ENCODE peak calls at places on chromosomes 6 and 20, in six cellular contexts. One of them, this sample, is unnamed.

GRCh38 chr6:43669922-43670622 is 17.5 kb downstream of the MRPS18A start:
- DNase-seq in NCI-H1417: no peak
- DNase-seq in ovary: no peak
- DNase-seq in lower lobe of right lung: no peak
- DNase-seq in CD8-positive, alpha-beta memory T cell: no peak
- DNase-seq in fibroblast of mammary gland: peak
- DNase-seq in this sample: no peak

GRCh38 chr6:42212442-42212841 is 5.2 kb downstream of the MRPS10 start:
- DNase-seq in NCI-H1417: no peak
- DNase-seq in ovary: no peak
- DNase-seq in lower lobe of right lung: no peak
- DNase-seq in CD8-positive, alpha-beta memory T cell: no peak
- DNase-seq in fibroblast of mammary gland: no peak
- DNase-seq in this sample: no peak

GRCh38 chr6:125193208-125193607 is 39.6 kb downstream of the TPD52L1 start:
- DNase-seq in NCI-H1417: no peak
- DNase-seq in ovary: no peak
- DNase-seq in lower lobe of right lung: no peak
- DNase-seq in CD8-positive, alpha-beta memory T cell: no peak
- DNase-seq in fibroblast of mammary gland: no peak
- DNase-seq in this sample: no peak

GRCh38 chr6:43628392-43629103 is 516 bp downstream of the GTPBP2 start:
- DNase-seq in NCI-H1417: peak
- DNase-seq in ovary: peak
- DNase-seq in lower lobe of right lung: no peak
- DNase-seq in CD8-positive, alpha-beta memory T cell: peak
- DNase-seq in fibroblast of mammary gland: peak
- DNase-seq in this sample: peak

GRCh38 chr6:49549691-49550412 is 616 bp upstream of the C6orf141 start:
- DNase-seq in NCI-H1417: no peak
- DNase-seq in ovary: no peak
- DNase-seq in lower lobe of right lung: no peak
- DNase-seq in CD8-positive, alpha-beta memory T cell: no peak
- DNase-seq in fibroblast of mammary gland: no peak
- DNase-seq in this sample: no peak

GRCh38 chr20:10647471-10647870 is 26.3 kb downstream of the JAG1 start:
- DNase-seq in NCI-H1417: no peak
- DNase-seq in ovary: no peak
- DNase-seq in lower lobe of right lung: no peak
- DNase-seq in CD8-positive, alpha-beta memory T cell: no peak
- DNase-seq in fibroblast of mammary gland: peak
- DNase-seq in this sample: no peak

GRCh38 chr20:56202493-56203077 is 45.9 kb upstream of the MC3R start:
- DNase-seq in NCI-H1417: peak
- DNase-seq in ovary: no peak
- DNase-seq in lower lobe of right lung: no peak
- DNase-seq in CD8-positive, alpha-beta memory T cell: no peak
- DNase-seq in fibroblast of mammary gland: peak
- DNase-seq in this sample: no peak

GRCh38 chr6:157110620-157111019 is 212.7 kb downstream of the TMEM242 start:
- DNase-seq in NCI-H1417: no peak
- DNase-seq in ovary: no peak
- DNase-seq in lower lobe of right lung: no peak
- DNase-seq in CD8-positive, alpha-beta memory T cell: no peak
- DNase-seq in fibroblast of mammary gland: peak
- DNase-seq in this sample: no peak

GRCh38 chr6:155485756-155486155 is 30.1 kb upstream of the NOX3 start:
- DNase-seq in NCI-H1417: no peak
- DNase-seq in ovary: no peak
- DNase-seq in lower lobe of right lung: no peak
- DNase-seq in CD8-positive, alpha-beta memory T cell: no peak
- DNase-seq in fibroblast of mammary gland: no peak
- DNase-seq in this sample: no peak

GRCh38 chr20:38050691-38051090 is 17.1 kb downstream of the RPRD1B start:
- DNase-seq in NCI-H1417: no peak
- DNase-seq in ovary: no peak
- DNase-seq in lower lobe of right lung: no peak
- DNase-seq in CD8-positive, alpha-beta memory T cell: no peak
- DNase-seq in fibroblast of mammary gland: peak
- DNase-seq in this sample: no peak

GRCh38 chr6:43713611-43714310 is 26.2 kb upstream of the MRPS18A start:
- DNase-seq in NCI-H1417: no peak
- DNase-seq in ovary: no peak
- DNase-seq in lower lobe of right lung: no peak
- DNase-seq in CD8-positive, alpha-beta memory T cell: no peak
- DNase-seq in fibroblast of mammary gland: no peak
- DNase-seq in this sample: no peak

GRCh38 chr20:13231031-13231752 is 10.1 kb downstream of the ISM1 start:
- DNase-seq in NCI-H1417: peak
- DNase-seq in ovary: no peak
- DNase-seq in lower lobe of right lung: no peak
- DNase-seq in CD8-positive, alpha-beta memory T cell: no peak
- DNase-seq in fibroblast of mammary gland: peak
- DNase-seq in this sample: no peak

GRCh38 chr6:79277109-79277508 is 42.6 kb upstream of the HMGN3 start:
- DNase-seq in NCI-H1417: no peak
- DNase-seq in ovary: no peak
- DNase-seq in lower lobe of right lung: no peak
- DNase-seq in CD8-positive, alpha-beta memory T cell: no peak
- DNase-seq in fibroblast of mammary gland: peak
- DNase-seq in this sample: no peak

GRCh38 chr6:105226598-105227291 is 46.9 kb upstream of the POPDC3 start:
- DNase-seq in NCI-H1417: no peak
- DNase-seq in ovary: no peak
- DNase-seq in lower lobe of right lung: no peak
- DNase-seq in CD8-positive, alpha-beta memory T cell: no peak
- DNase-seq in fibroblast of mammary gland: peak
- DNase-seq in this sample: no peak

GRCh38 chr20:24388828-24389325 is 80.6 kb upstream of the SYNDIG1 start:
- DNase-seq in NCI-H1417: no peak
- DNase-seq in ovary: no peak
- DNase-seq in lower lobe of right lung: no peak
- DNase-seq in CD8-positive, alpha-beta memory T cell: no peak
- DNase-seq in fibroblast of mammary gland: no peak
- DNase-seq in this sample: no peak

GRCh38 chr6:135586844-135587243 is 89.3 kb upstream of the AHI1 start:
- DNase-seq in NCI-H1417: peak
- DNase-seq in ovary: no peak
- DNase-seq in lower lobe of right lung: peak
- DNase-seq in CD8-positive, alpha-beta memory T cell: no peak
- DNase-seq in fibroblast of mammary gland: no peak
- DNase-seq in this sample: no peak

GRCh38 chr6:73236147-73236750 is 11.0 kb upstream of the KHDC1L start:
- DNase-seq in NCI-H1417: no peak
- DNase-seq in ovary: no peak
- DNase-seq in lower lobe of right lung: no peak
- DNase-seq in CD8-positive, alpha-beta memory T cell: no peak
- DNase-seq in fibroblast of mammary gland: peak
- DNase-seq in this sample: no peak

GRCh38 chr6:27834879-27835549 is 77.2 kb downstream of the OR2B2 start:
- DNase-seq in NCI-H1417: no peak
- DNase-seq in ovary: no peak
- DNase-seq in lower lobe of right lung: no peak
- DNase-seq in CD8-positive, alpha-beta memory T cell: no peak
- DNase-seq in fibroblast of mammary gland: no peak
- DNase-seq in this sample: no peak

GRCh38 chr20:6588296-6588695 is 179.2 kb upstream of the BMP2 start:
- DNase-seq in NCI-H1417: peak
- DNase-seq in ovary: no peak
- DNase-seq in lower lobe of right lung: no peak
- DNase-seq in CD8-positive, alpha-beta memory T cell: no peak
- DNase-seq in fibroblast of mammary gland: peak
- DNase-seq in this sample: no peak

GRCh38 chr6:142744836-142745235 is 200.1 kb downstream of the HIVEP2 start:
- DNase-seq in NCI-H1417: no peak
- DNase-seq in ovary: no peak
- DNase-seq in lower lobe of right lung: no peak
- DNase-seq in CD8-positive, alpha-beta memory T cell: no peak
- DNase-seq in fibroblast of mammary gland: peak
- DNase-seq in this sample: no peak

GRCh38 chr20:59837623-59838394 is 95.6 kb downstream of the SYCP2 start:
- DNase-seq in NCI-H1417: no peak
- DNase-seq in ovary: no peak
- DNase-seq in lower lobe of right lung: no peak
- DNase-seq in CD8-positive, alpha-beta memory T cell: no peak
- DNase-seq in fibroblast of mammary gland: no peak
- DNase-seq in this sample: no peak

GRCh38 chr20:64003970-64004725 is 23.2 kb downstream of the PRPF6 start:
- DNase-seq in NCI-H1417: peak
- DNase-seq in ovary: no peak
- DNase-seq in lower lobe of right lung: no peak
- DNase-seq in CD8-positive, alpha-beta memory T cell: no peak
- DNase-seq in fibroblast of mammary gland: no peak
- DNase-seq in this sample: no peak

GRCh38 chr6:109428889-109429477 is 11.4 kb downstream of the PPIL6 start:
- DNase-seq in NCI-H1417: no peak
- DNase-seq in ovary: no peak
- DNase-seq in lower lobe of right lung: no peak
- DNase-seq in CD8-positive, alpha-beta memory T cell: no peak
- DNase-seq in fibroblast of mammary gland: peak
- DNase-seq in this sample: no peak

This sample was measured in activated gamma-delta T cell treated with Interleukin-2 at 50 U/mL for 16 hours.